ENCODE peak calls at places on chromosomes 11 and 22, in nine cellular contexts. V, R, S, E, A, K, T, P and I are unnamed samples.

GRCh38 chr11:46144741-46145140 is 23.5 kb upstream of the PHF21A start:
- DNase-seq in K (no peak), V (no peak), E (no peak), A (no peak), P (no peak), R (no peak), S (no peak), T (no peak), I (no peak)

GRCh38 chr11:117126223-117126965 is 17.7 kb upstream of the PAFAH1B2 start:
- DNase-seq in K (no peak), S (no peak), T (no peak), V (no peak), A (no peak), E (no peak), P (peak; percentile 53), R (no peak), I (no peak)

GRCh38 chr11:129192150-129192549 is at the start of gene ARHGAP32:
- DNase-seq in R (no peak), E (no peak), V (no peak), S (no peak), P (no peak), T (no peak), A (no peak), K (no peak), I (no peak)

GRCh38 chr11:34792143-34792542 is 124.0 kb downstream of the APIP start:
- DNase-seq in P (no peak), K (no peak), S (no peak), V (no peak), A (no peak), T (no peak), E (no peak), R (no peak), I (no peak)

GRCh38 chr11:103420593-103420992 is 311.4 kb downstream of the DYNC2H1 start:
- DNase-seq in T (no peak), R (no peak), S (no peak), K (no peak), E (no peak), P (no peak), A (no peak), V (no peak), I (no peak)

GRCh38 chr11:116576523-116576922 is 196.3 kb downstream of the BUD13 start:
- DNase-seq in S (no peak), V (no peak), E (peak; percentile 35), T (no peak), A (no peak), K (no peak), R (no peak), P (no peak), I (no peak)

GRCh38 chr11:864118-864827 is 21.6 kb downstream of the TSPAN4 start:
- DNase-seq in T (no peak), V (no peak), A (no peak), E (no peak), K (no peak), P (no peak), R (no peak), S (no peak), I (no peak)

GRCh38 chr11:127017482-127017881 is 16.9 kb upstream of the KIRREL3 start:
- DNase-seq in R (no peak), A (no peak), E (peak; percentile 5), K (no peak), T (no peak), S (no peak), P (no peak), V (no peak), I (no peak)

GRCh38 chr11:121936781-121937447 is 179.1 kb downstream of the BLID start:
- DNase-seq in A (no peak), K (no peak), S (no peak), T (no peak), R (no peak), E (no peak), P (no peak), V (no peak), I (no peak)

GRCh38 chr22:22880645-22881044 is 7.0 kb upstream of the IGLL5 start:
- DNase-seq in E (no peak), P (no peak), K (no peak), A (no peak), R (peak; percentile 47), V (no peak), T (no peak), S (no peak), I (no peak)

GRCh38 chr11:134711563-134711962 is 299.5 kb upstream of the B3GAT1 start:
- DNase-seq in T (no peak), S (no peak), E (no peak), V (no peak), K (no peak), A (no peak), R (no peak), P (no peak), I (no peak)

GRCh38 chr11:111796696-111797095 is 30.5 kb upstream of the PPP2R1B start:
- DNase-seq in E (no peak), A (no peak), S (no peak), V (no peak), T (no peak), R (no peak), K (no peak), P (no peak), I (no peak)

GRCh38 chr22:46607483-46608114 is 12.6 kb upstream of the GRAMD4 start:
- DNase-seq in E (no peak), R (no peak), S (no peak), V (no peak), P (no peak), K (no peak), T (no peak), A (peak; percentile 66), I (no peak)

GRCh38 chr11:67615455-67616430 is 9.0 kb downstream of the NDUFV1 start:
- DNase-seq in P (no peak), R (peak; percentile 70), A (peak; percentile 65), V (peak; percentile 73), K (no peak), T (no peak), E (no peak), S (no peak), I (peak; percentile 10)

GRCh38 chr22:39240841-39241631 is 3.7 kb downstream of the PDGFB start:
- DNase-seq in V (peak; percentile 50), A (peak; percentile 73), K (no peak), P (no peak), R (no peak), E (no peak), T (no peak), S (no peak), I (no peak)

GRCh38 chr22:30605449-30606110 is 1.4 kb upstream of the TCN2 start:
- DNase-seq in S (no peak), A (peak; percentile 70), K (no peak), V (peak; percentile 37), T (no peak), R (no peak), P (peak; percentile 18), E (no peak), I (peak; percentile 9)